ENCODE peak calls at places on chromosomes 2 and 18, in seven cellular contexts. P is glutamatergic neuron, C is A549, G is cardiac fibroblast, N is right atrium auricular region, K is breast epithelium, J is WTC11. M is an unnamed sample.

GRCh38 chr2:201129044-201129505 is 13.1 kb downstream of the CFLAR start:
- DNase-seq in P (no peak), C (peak), G (peak), N (no peak), K (no peak), J (no peak), M (no peak)

GRCh38 chr2:161409308-161409707 is 6.8 kb upstream of the TBR1 start:
- DNase-seq in P (no peak), C (no peak), G (no peak), N (no peak), K (no peak), J (no peak), M (no peak)

GRCh38 chr2:208872591-208872990 is 466.0 kb downstream of the PTH2R start:
- DNase-seq in P (no peak), C (no peak), G (no peak), N (no peak), K (no peak), J (no peak), M (no peak)

GRCh38 chr2:135144343-135144742 is 92.3 kb downstream of the RAB3GAP1 start:
- DNase-seq in P (no peak), C (no peak), G (peak), N (no peak), K (no peak), J (no peak), M (no peak)

GRCh38 chr2:122136071-122136470 is 380.6 kb downstream of the TSN start:
- DNase-seq in P (no peak), C (peak), G (peak), N (no peak), K (no peak), J (peak), M (no peak)

GRCh38 chr18:33751613-33752221 is 173.7 kb downstream of the ASXL3 start:
- DNase-seq in P (no peak), C (peak), G (peak), N (no peak), K (no peak), J (no peak), M (no peak)

GRCh38 chr18:6929370-6930102 is 188.1 kb downstream of the LAMA1 start:
- DNase-seq in P (no peak), C (no peak), G (no peak), N (no peak), K (no peak), J (peak), M (no peak)

GRCh38 chr18:48806551-48807261 is 144.1 kb downstream of the SMAD7 start:
- DNase-seq in P (peak), C (no peak), G (no peak), N (peak), K (no peak), J (peak), M (no peak)

GRCh38 chr2:100957971-100958653 is 44.0 kb upstream of the RPL31 start:
- DNase-seq in P (no peak), C (no peak), G (peak), N (peak), K (peak), J (no peak), M (no peak)

GRCh38 chr18:79641722-79642497 is 37.7 kb upstream of the CTDP1 start:
- DNase-seq in P (no peak), C (no peak), G (no peak), N (no peak), K (no peak), J (no peak), M (no peak)

GRCh38 chr18:48295586-48296311 is 113.4 kb downstream of the ZBTB7C start:
- DNase-seq in P (peak), C (no peak), G (peak), N (peak), K (peak), J (peak), M (peak)

GRCh38 chr18:11258014-11258413 is 108.6 kb upstream of the PIEZO2 start:
- DNase-seq in P (no peak), C (no peak), G (no peak), N (no peak), K (no peak), J (no peak), M (no peak)

GRCh38 chr2:110818767-110819481 is 86.6 kb downstream of the ACOXL start:
- DNase-seq in P (no peak), C (peak), G (peak), N (no peak), K (no peak), J (no peak), M (no peak)
- TF ChIP-seq CTCF in P (no peak), C (no peak), G (peak), N (no peak), K (no peak), J (no peak), M (no peak)

GRCh38 chr2:173282795-173283545 is 71.7 kb upstream of the CDCA7 start:
- DNase-seq in P (no peak), C (no peak), G (no peak), N (no peak), K (peak), J (no peak), M (no peak)

GRCh38 chr2:173288561-173288960 is 66.1 kb upstream of the CDCA7 start:
- DNase-seq in P (no peak), C (peak), G (peak), N (no peak), K (no peak), J (no peak), M (no peak)

GRCh38 chr2:173287594-173287993 is 67.1 kb upstream of the CDCA7 start:
- DNase-seq in P (no peak), C (no peak), G (no peak), N (no peak), K (no peak), J (no peak), M (no peak)

GRCh38 chr2:173290046-173290445 is 64.6 kb upstream of the CDCA7 start:
- DNase-seq in P (no peak), C (no peak), G (peak), N (no peak), K (no peak), J (no peak), M (no peak)

DNA sequence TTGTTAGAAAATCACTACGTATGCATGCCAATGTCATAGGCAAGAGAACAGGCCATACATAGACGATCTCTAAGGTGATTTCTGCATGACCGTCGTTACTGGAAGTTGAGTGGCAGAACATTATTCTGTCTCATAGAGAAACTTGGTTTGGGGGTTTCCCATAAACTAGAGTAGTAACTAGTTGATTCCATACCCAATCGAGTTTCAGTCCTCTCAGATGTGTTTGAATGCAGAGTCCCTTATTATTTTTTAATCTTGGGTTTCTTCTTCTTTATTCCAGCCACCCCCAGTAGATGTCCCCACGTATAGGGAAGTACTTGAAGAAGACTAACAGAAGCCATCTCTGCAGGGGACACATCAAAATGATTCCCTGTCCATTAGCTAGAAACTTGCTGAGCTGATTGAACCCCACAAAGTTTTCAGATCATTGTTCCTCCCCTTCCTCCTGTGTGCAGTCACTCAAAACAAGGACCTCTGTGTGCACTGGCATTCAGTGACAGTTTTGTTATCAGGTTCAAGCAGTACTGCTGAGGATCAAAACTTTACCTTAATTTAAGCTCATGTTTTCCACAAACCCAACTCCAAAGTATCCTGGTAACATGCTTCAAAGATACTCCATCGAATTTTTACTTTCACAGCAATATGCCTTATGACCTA is 68.4 kb upstream of the CDCA7 start:
- DNase-seq in P (no peak), C (peak), G (no peak), N (no peak), K (no peak), J (no peak), M (no peak)
- TF ChIP-seq CTCF in P (no peak), C (peak), G (no peak), N (no peak), K (no peak), J (no peak), M (no peak)

GRCh38 chr2:211367711-211368110 is 811.3 kb downstream of the CPS1 start:
- DNase-seq in P (no peak), C (no peak), G (peak), N (no peak), K (no peak), J (no peak), M (no peak)

GRCh38 chr2:211371465-211371864 is 815.1 kb downstream of the CPS1 start:
- DNase-seq in P (no peak), C (no peak), G (no peak), N (no peak), K (no peak), J (no peak), M (no peak)

GRCh38 chr2:211364911-211365310 is 808.5 kb downstream of the CPS1 start:
- DNase-seq in P (no peak), C (no peak), G (no peak), N (no peak), K (no peak), J (no peak), M (no peak)

GRCh38 chr2:211368467-211368866 is 812.1 kb downstream of the CPS1 start:
- DNase-seq in P (no peak), C (no peak), G (no peak), N (no peak), K (no peak), J (no peak), M (no peak)

GRCh38 chr2:211367252-211367651 is 810.9 kb downstream of the CPS1 start:
- DNase-seq in P (no peak), C (no peak), G (no peak), N (no peak), K (no peak), J (no peak), M (no peak)
- TF ChIP-seq CTCF in P (no peak), C (no peak), G (no peak), N (no peak), K (no peak), J (no peak), M (no peak)

GRCh38 chr18:47209166-47209565 is 33.0 kb upstream of the IER3IP1 start:
- DNase-seq in P (no peak), C (no peak), G (no peak), N (no peak), K (no peak), J (no peak), M (no peak)
- TF ChIP-seq CTCF in P (no peak), C (no peak), G (no peak), N (no peak), K (no peak), J (no peak), M (no peak)

M was measured in endothelial cell.